ENCODE peak calls at places on chromosomes 5 and 9, in four cellular contexts. R is activated CD8-positive, alpha-beta memory T cell treated with anti-CD3 and anti-CD28 coated beads for 4 hours; A is foreskin fibroblast; C is Jurkat, Clone E6-1. D is an unnamed sample.

GRCh38 chr9:89022071-89022721 is 30.9 kb downstream of the S1PR3 start:
- DNase-seq in R (no peak), A (no peak), C (no peak), D (peak)

GRCh38 chr9:93059960-93060591 is 1.6 kb downstream of the SUSD3 start:
- DNase-seq in R (no peak), A (no peak), C (no peak), D (no peak)

GRCh38 chr9:98378206-98379193 is 123.1 kb upstream of the TBC1D2 start:
- DNase-seq in R (no peak), A (no peak), C (no peak), D (no peak)

GRCh38 chr5:137221914-137222313 is 277.2 kb downstream of the SPOCK1 start:
- DNase-seq in R (no peak), A (no peak), C (no peak), D (no peak)

GRCh38 chr5:169029661-169030274 is 271.2 kb downstream of the SLIT3 start:
- DNase-seq in R (no peak), A (peak), C (no peak), D (no peak)

GRCh38 chr9:128420651-128421473 is at the start of gene CERCAM:
- DNase-seq in R (no peak), A (peak), C (no peak), D (peak)

GRCh38 chr9:17137576-17137975 is 2.7 kb downstream of the CNTLN start:
- DNase-seq in R (no peak), A (peak), C (no peak), D (no peak)

GRCh38 chr5:178371362-178372090 is 138.9 kb upstream of the PHYKPL start:
- DNase-seq in R (no peak), A (no peak), C (no peak), D (no peak)

GRCh38 chr5:141715340-141715905 is 33.4 kb upstream of the ARAP3 start:
- DNase-seq in R (no peak), A (no peak), C (no peak), D (no peak)

GRCh38 chr9:98992885-98993569 is 49.3 kb downstream of the COL15A1 start:
- DNase-seq in R (no peak), A (no peak), C (no peak), D (no peak)

GRCh38 chr5:91072891-91073290 is 310.2 kb downstream of the ARRDC3 start:
- DNase-seq in R (no peak), A (peak), C (no peak), D (no peak)

GRCh38 chr9:120951960-120952630 is 25.5 kb upstream of the TRAF1 start:
- DNase-seq in R (no peak), A (no peak), C (no peak), D (no peak)

GRCh38 chr9:129406278-129407225 is 214.3 kb downstream of the C9orf50 start:
- DNase-seq in R (no peak), A (no peak), C (no peak), D (peak)

GRCh38 chr5:141771031-141771430 is 89.0 kb upstream of the ARAP3 start:
- DNase-seq in R (no peak), A (no peak), C (no peak), D (no peak)